ENCODE peak calls at places on chromosomes 16 and 17, in nine cellular contexts. Y is fibroblast of the aortic adventitia, Q is MCF 10A, S is fibroblast of lung, L is suprapubic skin, K is A549, U is esophagus squamous epithelium, V is colonic mucosa, C is choroid plexus epithelial cell. W is an unnamed sample.

GRCh38 chr17:76736349-76737081 is 616 bp downstream of the SRSF2 start:
- DNase-seq in Y (peak), Q (peak), S (peak), L (peak), K (no peak), U (no peak), V (peak), C (peak), W (no peak)

GRCh38 chr17:65447823-65448222 is 113.6 kb downstream of the AXIN2 start:
- DNase-seq in Y (no peak), Q (no peak), S (no peak), L (no peak), K (no peak), U (no peak), V (no peak), C (no peak), W (no peak)

GRCh38 chr17:49490271-49490670 is 4.8 kb upstream of the NGFR start:
- DNase-seq in Y (no peak), Q (no peak), S (no peak), L (no peak), K (no peak), U (no peak), V (no peak), C (no peak), W (no peak)

GRCh38 chr16:73037331-73037745 is 10.6 kb downstream of the ZFHX3 start:
- DNase-seq in Y (no peak), Q (no peak), S (no peak), L (no peak), K (no peak), U (no peak), V (no peak), C (no peak), W (no peak)

GRCh38 chr16:24853830-24854229 is 8.1 kb downstream of the SLC5A11 start:
- DNase-seq in Y (peak), Q (peak), S (peak), L (no peak), K (peak), U (no peak), V (no peak), C (peak), W (no peak)

GRCh38 chr16:81485225-81485624 is 40.6 kb downstream of the CMIP start:
- DNase-seq in Y (peak), Q (no peak), S (no peak), L (no peak), K (no peak), U (no peak), V (no peak), C (no peak), W (no peak)

GRCh38 chr16:31519746-31520145 is 8.0 kb upstream of the AHSP start:
- DNase-seq in Y (no peak), Q (no peak), S (no peak), L (no peak), K (no peak), U (no peak), V (no peak), C (no peak), W (no peak)

GRCh38 chr16:54554581-54554980 is 268.0 kb upstream of the IRX3 start:
- DNase-seq in Y (no peak), Q (no peak), S (no peak), L (no peak), K (no peak), U (no peak), V (no peak), C (no peak), W (no peak)

GRCh38 chr17:79033741-79034501 is 10.0 kb downstream of the C1QTNF1 start:
- DNase-seq in Y (no peak), Q (no peak), S (peak), L (peak), K (no peak), U (no peak), V (no peak), C (peak), W (no peak)

GRCh38 chr17:55563363-55563762 is 52.1 kb upstream of the SMIM36 start:
- DNase-seq in Y (no peak), Q (no peak), S (peak), L (no peak), K (no peak), U (no peak), V (no peak), C (no peak), W (no peak)

GRCh38 chr17:29682054-29682453 is 59.3 kb upstream of the CORO6 start:
- DNase-seq in Y (no peak), Q (no peak), S (no peak), L (no peak), K (no peak), U (no peak), V (no peak), C (peak), W (no peak)

GRCh38 chr17:73491648-73492047 is 152.6 kb downstream of the SDK2 start:
- DNase-seq in Y (no peak), Q (no peak), S (no peak), L (no peak), K (no peak), U (no peak), V (no peak), C (no peak), W (no peak)

GRCh38 chr17:67033613-67034012 is 10.7 kb upstream of the CACNG1 start:
- DNase-seq in Y (no peak), Q (no peak), S (no peak), L (no peak), K (no peak), U (no peak), V (no peak), C (no peak), W (no peak)

GRCh38 chr16:18048858-18049257 is 287.7 kb downstream of the NPIPA8 start:
- DNase-seq in Y (no peak), Q (no peak), S (no peak), L (no peak), K (no peak), U (no peak), V (no peak), C (no peak), W (no peak)

GRCh38 chr17:76027159-76027839 is at the start of gene EVPL:
- DNase-seq in Y (no peak), Q (peak), S (no peak), L (peak), K (peak), U (no peak), V (peak), C (no peak), W (no peak)

GRCh38 chr16:79082955-79083354 is 517.6 kb downstream of the MAF start:
- DNase-seq in Y (no peak), Q (no peak), S (no peak), L (no peak), K (no peak), U (no peak), V (no peak), C (no peak), W (no peak)

GRCh38 chr17:64984776-64985521 is 65.7 kb upstream of the LRRC37A3 start:
- DNase-seq in Y (peak), Q (no peak), S (peak), L (peak), K (no peak), U (no peak), V (no peak), C (no peak), W (no peak)

GRCh38 chr16:50552476-50553101 is 4.4 kb downstream of the NKD1 start:
- DNase-seq in Y (no peak), Q (no peak), S (no peak), L (no peak), K (no peak), U (no peak), V (no peak), C (no peak), W (no peak)

GRCh38 chr16:84489141-84489540 is 15.3 kb downstream of the MEAK7 start:
- DNase-seq in Y (no peak), Q (no peak), S (no peak), L (no peak), K (no peak), U (no peak), V (peak), C (no peak), W (no peak)

GRCh38 chr16:48487287-48487686 is 102.1 kb upstream of the SIAH1 start:
- DNase-seq in Y (no peak), Q (no peak), S (no peak), L (no peak), K (no peak), U (no peak), V (no peak), C (no peak), W (no peak)

GRCh38 chr16:48609453-48610023 is 442 bp downstream of the N4BP1 start:
- DNase-seq in Y (peak), Q (peak), S (peak), L (peak), K (peak), U (no peak), V (peak), C (peak), W (no peak)

GRCh38 chr16:723695-724094 is 2.5 kb downstream of the CCDC78 start:
- DNase-seq in Y (no peak), Q (no peak), S (no peak), L (no peak), K (no peak), U (no peak), V (no peak), C (no peak), W (no peak)

GRCh38 chr17:42112552-42113176 is at the start of gene DHX58:
- DNase-seq in Y (peak), Q (peak), S (peak), L (no peak), K (peak), U (no peak), V (peak), C (peak), W (no peak)

GRCh38 chr17:9307313-9307998 is 268.2 kb downstream of the STX8 start:
- DNase-seq in Y (peak), Q (no peak), S (no peak), L (no peak), K (no peak), U (no peak), V (no peak), C (peak), W (no peak)

GRCh38 chr16:88748364-88748763 is 36.7 kb downstream of the PIEZO1 start:
- DNase-seq in Y (no peak), Q (no peak), S (no peak), L (no peak), K (no peak), U (no peak), V (no peak), C (no peak), W (no peak)

GRCh38 chr17:55238197-55238930 is 26.4 kb upstream of the HLF start:
- DNase-seq in Y (peak), Q (peak), S (peak), L (peak), K (peak), U (peak), V (peak), C (peak), W (peak)

GRCh38 chr17:42586514-42587230 is 9.1 kb upstream of the PSMC3IP start:
- DNase-seq in Y (no peak), Q (peak), S (no peak), L (no peak), K (no peak), U (no peak), V (no peak), C (no peak), W (no peak)

GRCh38 chr17:9020824-9021157 is 519 bp upstream of the NTN1 start:
- DNase-seq in Y (no peak), Q (no peak), S (no peak), L (no peak), K (no peak), U (no peak), V (no peak), C (no peak), W (no peak)

GRCh38 chr17:77609553-77610517 is 348.7 kb upstream of the TNRC6C start:
- DNase-seq in Y (peak), Q (no peak), S (peak), L (no peak), K (no peak), U (no peak), V (peak), C (no peak), W (no peak)

GRCh38 chr17:14203392-14203791 is 33.3 kb downstream of the CDRT15 start:
- DNase-seq in Y (no peak), Q (no peak), S (peak), L (no peak), K (no peak), U (no peak), V (no peak), C (peak), W (no peak)
- TF ChIP-seq CTCF in Y (peak), Q (no peak), S (no peak), L (peak), K (peak), U (no peak), V (no peak), C (peak), W (no peak)

GRCh38 chr17:10384175-10384574 is 11.4 kb upstream of the MYH13 start:
- DNase-seq in Y (no peak), Q (no peak), S (peak), L (no peak), K (no peak), U (no peak), V (no peak), C (no peak), W (no peak)
- TF ChIP-seq CTCF in Y (no peak), Q (no peak), S (no peak), L (no peak), K (no peak), U (no peak), V (no peak), C (no peak), W (no peak)

DNA sequence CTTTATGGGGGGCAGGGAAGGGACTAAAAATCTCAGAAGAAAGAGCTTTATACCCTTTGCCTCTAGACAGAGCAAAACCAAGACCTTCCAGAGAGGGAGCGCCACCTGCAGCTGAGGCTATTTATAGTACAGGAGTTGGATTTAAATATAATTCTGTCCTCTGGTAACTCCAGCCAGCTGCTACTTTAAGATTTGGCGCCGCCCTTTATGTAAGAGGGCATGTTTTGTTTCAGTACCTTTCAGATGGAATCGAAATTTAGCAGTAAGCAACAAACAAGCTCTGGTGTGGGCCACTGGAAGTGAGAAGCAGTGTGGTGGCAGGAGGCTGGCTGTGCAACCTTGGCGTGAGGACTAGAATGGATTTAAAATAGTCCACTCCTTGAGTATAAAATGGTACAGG is 5.2 kb upstream of the GUCY2D start:
- DNase-seq in Y (peak), Q (peak), S (peak), L (no peak), K (peak), U (no peak), V (peak), C (peak), W (no peak)
- TF ChIP-seq CTCF in Y (peak), Q (peak), S (no peak), L (no peak), K (peak), U (no peak), V (no peak), C (peak), W (no peak)

GRCh38 chr16:65828296-65828695 is 538.2 kb upstream of the CDH5 start:
- DNase-seq in Y (no peak), Q (no peak), S (no peak), L (no peak), K (no peak), U (no peak), V (no peak), C (no peak), W (no peak)

GRCh38 chr16:65829076-65829475 is 537.4 kb upstream of the CDH5 start:
- DNase-seq in Y (no peak), Q (no peak), S (no peak), L (no peak), K (no peak), U (no peak), V (no peak), C (no peak), W (no peak)

GRCh38 chr16:65822148-65822547 is 544.3 kb upstream of the CDH5 start:
- DNase-seq in Y (no peak), Q (no peak), S (no peak), L (no peak), K (no peak), U (no peak), V (no peak), C (no peak), W (no peak)

DNA sequence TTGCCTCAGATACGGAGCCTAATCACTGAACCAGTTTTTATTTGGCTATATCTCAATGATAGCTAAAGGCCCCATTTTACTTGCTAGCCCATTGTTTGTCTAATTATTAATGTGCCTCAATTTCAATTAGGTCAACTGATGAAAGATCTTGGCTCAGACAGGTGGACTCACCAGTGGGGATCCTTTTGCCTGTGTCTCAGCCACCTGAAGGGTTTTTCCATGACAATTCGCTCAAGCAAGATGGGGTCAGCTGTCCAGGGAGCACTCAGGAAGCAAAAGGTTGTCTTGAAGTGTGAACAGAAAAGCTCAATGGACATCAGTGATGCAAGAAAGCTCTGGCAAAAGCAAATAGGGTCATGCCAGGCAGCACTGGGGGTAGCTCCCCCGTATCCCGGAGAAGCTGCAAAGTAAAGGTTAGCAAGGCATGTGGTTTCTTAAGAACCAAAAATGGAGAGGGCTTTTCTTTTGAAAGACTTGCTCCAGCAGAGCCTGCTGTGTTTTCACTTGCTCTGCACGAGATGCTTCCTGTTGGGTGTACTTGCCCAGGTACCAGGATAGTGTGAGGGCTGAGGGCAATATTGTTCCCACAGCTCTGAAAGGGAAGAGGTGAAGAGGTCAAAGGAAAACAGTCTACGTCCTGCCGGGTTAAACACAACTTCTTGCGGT is 541.2 kb upstream of the CDH5 start:
- DNase-seq in Y (no peak), Q (no peak), S (no peak), L (no peak), K (no peak), U (no peak), V (no peak), C (no peak), W (no peak)
- TF ChIP-seq CTCF in Y (no peak), Q (no peak), S (no peak), L (no peak), K (no peak), U (no peak), V (no peak), C (no peak), W (no peak)

GRCh38 chr17:59853168-59853918 is 39.4 kb downstream of the TUBD1 start:
- DNase-seq in Y (peak), Q (peak), S (peak), L (no peak), K (peak), U (no peak), V (peak), C (peak), W (no peak)
- TF ChIP-seq CTCF in Y (peak), Q (peak), S (no peak), L (peak), K (peak), U (peak), V (peak), C (peak), W (no peak)

GRCh38 chr17:37101306-37101705 is 152.6 kb downstream of the AATF start:
- DNase-seq in Y (no peak), Q (no peak), S (no peak), L (no peak), K (no peak), U (no peak), V (no peak), C (no peak), W (no peak)
- TF ChIP-seq CTCF in Y (no peak), Q (no peak), S (no peak), L (no peak), K (no peak), U (no peak), V (no peak), C (no peak), W (no peak)

DNA sequence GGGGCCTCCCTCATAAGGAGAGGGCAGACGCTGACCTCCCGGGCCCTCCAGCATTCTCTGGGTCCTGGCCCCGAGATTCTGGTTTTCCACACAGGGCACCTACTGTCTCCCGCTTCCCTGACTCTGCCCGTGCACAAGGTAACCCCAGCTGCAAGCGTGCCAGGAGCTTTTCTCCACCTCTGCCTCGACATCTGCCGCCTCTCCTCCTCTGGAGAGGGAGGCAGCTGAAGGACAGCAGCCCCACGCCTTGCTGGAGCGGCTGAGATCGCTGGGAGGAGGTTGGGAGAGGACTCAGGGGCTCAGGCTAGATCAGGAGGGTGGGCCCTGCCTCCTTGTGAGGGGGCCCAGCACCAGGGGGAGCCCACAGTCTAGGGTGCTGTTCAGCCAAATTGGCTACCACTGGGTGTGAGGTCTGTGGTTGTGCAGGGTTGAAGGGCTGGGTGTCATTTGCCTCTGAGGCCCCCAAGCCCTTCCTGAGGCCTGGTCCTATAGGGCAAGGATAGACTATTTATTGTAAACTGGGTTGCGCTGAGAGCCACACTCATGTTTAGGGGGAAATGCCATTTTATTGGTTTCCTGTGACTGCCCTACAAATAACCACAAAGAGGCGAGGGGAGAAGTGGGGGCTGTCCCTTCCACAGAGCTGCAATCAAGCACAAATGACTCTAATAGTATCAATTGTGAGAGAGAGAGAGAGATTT is 3.4 kb upstream of the ZCCHC14 start:
- DNase-seq in Y (no peak), Q (no peak), S (no peak), L (no peak), K (no peak), U (no peak), V (no peak), C (no peak), W (no peak)
- TF ChIP-seq CTCF in Y (no peak), Q (no peak), S (no peak), L (no peak), K (no peak), U (no peak), V (no peak), C (no peak), W (no peak)

GRCh38 chr17:68329331-68329730 is 38.0 kb downstream of the ARSG start:
- DNase-seq in Y (no peak), Q (no peak), S (no peak), L (no peak), K (no peak), U (no peak), V (no peak), C (no peak), W (no peak)

GRCh38 chr17:68325961-68326360 is 34.7 kb downstream of the ARSG start:
- DNase-seq in Y (no peak), Q (no peak), S (no peak), L (no peak), K (no peak), U (no peak), V (no peak), C (no peak), W (no peak)

GRCh38 chr17:68328676-68329075 is 37.4 kb downstream of the ARSG start:
- DNase-seq in Y (no peak), Q (no peak), S (no peak), L (no peak), K (no peak), U (no peak), V (no peak), C (peak), W (no peak)

GRCh38 chr17:68326681-68327080 is 35.4 kb downstream of the ARSG start:
- DNase-seq in Y (no peak), Q (no peak), S (no peak), L (no peak), K (no peak), U (no peak), V (no peak), C (peak), W (no peak)

GRCh38 chr17:68327823-68328557 is 36.7 kb downstream of the ARSG start:
- DNase-seq in Y (no peak), Q (no peak), S (no peak), L (no peak), K (no peak), U (no peak), V (no peak), C (no peak), W (no peak)
- TF ChIP-seq CTCF in Y (peak), Q (no peak), S (no peak), L (no peak), K (no peak), U (no peak), V (no peak), C (peak), W (no peak)